ENCODE peak calls at places on chromosomes 7 and 10, in six cellular contexts. B, K, W, M, G and S are unnamed samples.
A peak's percentile ranks its signal among the peaks of the same experiment; 100 is the strongest.

GRCh38 chr10:98608417-98608816 is 161.7 kb upstream of the HPS1 start:
- DNase-seq in B (no peak), K (no peak), W (no peak), M (no peak), G (no peak), S (peak; percentile 48)

GRCh38 chr7:98022531-98022930 is 32.5 kb upstream of the OCM2 start:
- DNase-seq in B (no peak), K (no peak), W (no peak), M (no peak), G (no peak), S (no peak)

GRCh38 chr10:71082930-71083329 is 129.4 kb upstream of the UNC5B start:
- DNase-seq in B (no peak), K (no peak), W (no peak), M (no peak), G (no peak), S (peak; percentile 14)

GRCh38 chr7:96901822-96902412 is 103.4 kb upstream of the DLX6 start:
- DNase-seq in B (no peak), K (no peak), W (no peak), M (no peak), G (no peak), S (no peak)

GRCh38 chr10:24496066-24496465 is 227.6 kb downstream of the ARHGAP21 start:
- DNase-seq in B (no peak), K (no peak), W (no peak), M (no peak), G (no peak), S (no peak)

GRCh38 chr10:29689001-29689400 is 54.2 kb upstream of the SVIL start:
- DNase-seq in B (peak; percentile 84), K (no peak), W (no peak), M (peak; percentile 83), G (no peak), S (no peak)

GRCh38 chr7:22849158-22849557 is 26.5 kb upstream of the TOMM7 start:
- DNase-seq in B (no peak), K (no peak), W (no peak), M (no peak), G (no peak), S (no peak)

GRCh38 chr10:34139559-34139958 is 675.5 kb downstream of the PARD3 start:
- DNase-seq in B (peak; percentile 58), K (no peak), W (no peak), M (peak; percentile 89), G (peak; percentile 13), S (no peak)

GRCh38 chr10:35492387-35493195 is 112.5 kb upstream of the GJD4 start:
- DNase-seq in B (no peak), K (no peak), W (no peak), M (no peak), G (no peak), S (no peak)

GRCh38 chr10:122590158-122590557 is 29.6 kb downstream of the DMBT1 start:
- DNase-seq in B (no peak), K (no peak), W (no peak), M (no peak), G (no peak), S (no peak)

GRCh38 chr10:6347391-6347951 is 144.7 kb downstream of the PFKFB3 start:
- DNase-seq in B (peak; percentile 7), K (no peak), W (no peak), M (no peak), G (no peak), S (no peak)

GRCh38 chr7:117889611-117890010 is 16.4 kb upstream of the CTTNBP2 start:
- DNase-seq in B (no peak), K (no peak), W (no peak), M (no peak), G (peak; percentile 51), S (no peak)

GRCh38 chr10:30755474-30755873 is 125.9 kb upstream of the LYZL2 start:
- DNase-seq in B (peak; percentile 38), K (no peak), W (no peak), M (no peak), G (no peak), S (no peak)

GRCh38 chr7:151987748-151988529 is 31.7 kb downstream of the GALNTL5 start:
- DNase-seq in B (peak; percentile 42), K (no peak), W (peak; percentile 52), M (no peak), G (peak; percentile 18), S (peak; percentile 19)

GRCh38 chr10:111354859-111355258 is 278.0 kb downstream of the ADRA2A start:
- DNase-seq in B (no peak), K (no peak), W (no peak), M (no peak), G (no peak), S (no peak)

GRCh38 chr10:36499696-36500095 is 625.7 kb upstream of the ANKRD30A start:
- DNase-seq in B (peak; percentile 65), K (no peak), W (no peak), M (no peak), G (no peak), S (no peak)

GRCh38 chr10:79435271-79436065 is 10.0 kb downstream of the ZCCHC24 start:
- DNase-seq in B (peak; percentile 28), K (no peak), W (no peak), M (peak; percentile 29), G (no peak), S (no peak)

GRCh38 chr7:66423729-66424128 is 205.0 kb upstream of the KCTD7 start:
- DNase-seq in B (no peak), K (no peak), W (no peak), M (no peak), G (no peak), S (no peak)

GRCh38 chr10:126060232-126060935 is 164.0 kb downstream of the FANK1 start:
- DNase-seq in B (peak; percentile 79), K (no peak), W (no peak), M (peak; percentile 96), G (no peak), S (no peak)

GRCh38 chr7:90816511-90817142 is 220.5 kb downstream of the CDK14 start:
- DNase-seq in B (peak; percentile 96), K (no peak), W (no peak), M (peak; percentile 92), G (peak; percentile 7), S (no peak)

GRCh38 chr7:603152-603941 is 83.7 kb upstream of the PDGFA start:
- DNase-seq in B (no peak), K (no peak), W (no peak), M (no peak), G (no peak), S (no peak)

GRCh38 chr7:82428186-82428961 is 15.2 kb downstream of the CACNA2D1 start:
- DNase-seq in B (peak; percentile 91), K (no peak), W (no peak), M (peak; percentile 83), G (no peak), S (no peak)

GRCh38 chr7:56053993-56054392 is 2.4 kb downstream of the CCT6A start:
- DNase-seq in B (no peak), K (no peak), W (no peak), M (no peak), G (no peak), S (no peak)
- H3K4me2 ChIP-seq in B (no peak overlapping the region), K (no peak overlapping the region), W (no peak overlapping the region), M (no peak overlapping the region), G (no peak overlapping the region), S (no peak overlapping the region)

DNA sequence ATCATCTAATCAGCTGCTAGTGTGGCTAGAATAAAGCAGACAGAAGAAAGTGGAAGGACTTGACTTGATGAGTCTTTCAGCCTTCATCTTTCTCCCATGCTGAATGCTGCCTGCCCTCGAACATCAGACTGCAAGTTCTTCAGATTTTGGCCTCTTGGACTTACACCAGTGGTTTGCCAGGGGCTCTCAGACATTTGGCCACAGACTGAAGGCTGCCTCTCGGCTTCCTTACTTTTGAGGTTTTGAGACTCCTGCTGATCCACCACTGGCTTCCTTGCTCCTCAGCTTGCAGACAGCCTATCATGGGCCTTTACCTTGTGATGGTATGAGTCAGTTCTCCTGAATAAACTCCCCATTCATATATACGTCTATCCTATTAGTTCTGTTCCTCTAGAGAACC is 26.0 kb downstream of the PLPP4 start:
- DNase-seq in B (no peak), K (no peak), W (no peak), M (no peak), G (no peak), S (no peak)
- H4K91ac ChIP-seq in B (no peak overlapping the region), K (no peak overlapping the region), W (no peak overlapping the region), M (no peak overlapping the region), G (no peak overlapping the region), S (no peak overlapping the region)

DNA sequence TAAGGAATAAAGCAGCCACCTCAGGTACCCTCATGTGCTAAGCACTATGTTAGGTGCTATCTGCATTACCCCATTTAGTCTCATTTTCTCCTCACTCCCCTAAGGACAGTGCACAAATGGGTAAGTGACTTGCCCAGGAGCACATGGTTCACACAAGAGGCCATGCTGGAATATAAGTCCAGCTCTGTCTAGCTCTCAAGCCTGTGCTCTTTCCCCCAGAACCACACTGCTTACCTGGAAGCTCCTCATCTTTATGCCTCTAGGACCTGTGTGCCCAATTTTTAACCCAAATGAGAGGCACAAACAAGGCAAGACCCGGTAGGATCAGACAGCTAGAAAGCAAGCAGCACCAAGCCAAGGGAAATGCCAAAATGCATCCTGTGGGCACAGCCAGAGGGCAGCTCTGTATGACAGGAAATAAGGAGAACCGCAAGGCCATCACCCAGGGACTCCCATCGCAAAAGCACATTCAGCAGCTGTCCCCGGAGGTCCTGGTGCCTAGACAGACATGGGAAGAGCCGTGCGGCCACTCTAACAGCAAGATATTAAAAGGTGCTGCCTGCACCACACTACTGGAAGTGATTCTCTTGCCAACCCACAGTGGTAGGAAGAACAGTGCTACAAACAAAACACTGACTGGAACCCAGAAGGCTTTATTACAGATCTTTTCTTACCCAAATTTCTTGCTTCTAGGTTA is 88.1 kb downstream of the GSAP start:
- DNase-seq in B (no peak), K (no peak), W (no peak), M (no peak), G (no peak), S (no peak)
- H3K4me2 ChIP-seq in B (no peak overlapping the region), K (no peak overlapping the region), W (no peak overlapping the region), M (no peak overlapping the region), G (no peak overlapping the region), S (no peak overlapping the region)

DNA sequence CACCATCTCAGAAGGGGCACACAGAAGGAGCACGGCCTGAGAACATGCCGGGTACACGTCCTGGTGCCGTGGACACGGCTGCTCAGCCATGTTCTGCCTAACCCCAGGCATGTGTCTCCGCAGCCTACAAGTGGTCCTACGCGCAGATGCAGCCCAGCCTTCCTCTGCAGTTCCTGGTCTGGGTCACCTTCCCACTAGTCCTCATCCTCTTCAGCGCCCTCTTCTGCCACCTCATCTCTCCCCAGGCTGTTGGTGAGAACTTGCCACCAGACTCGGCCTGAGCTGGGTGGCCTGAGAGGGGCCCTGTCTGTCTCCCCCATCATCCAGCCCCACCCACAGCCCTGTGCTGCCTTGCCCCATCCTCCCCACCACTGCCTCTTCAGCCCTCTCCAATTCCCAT is 5.3 kb downstream of the CLCN1 start:
- DNase-seq in B (no peak), K (no peak), W (no peak), M (no peak), G (no peak), S (no peak)
- H4K91ac ChIP-seq in B (no peak overlapping the region), K (no peak overlapping the region), W (no peak overlapping the region), M (peak overlapping the region; percentile 75), G (no peak overlapping the region), S (no peak overlapping the region)

GRCh38 chr10:785539-786214 is 96.2 kb upstream of the DIP2C start:
- DNase-seq in B (no peak), K (no peak), W (peak; percentile 26), M (no peak), G (no peak), S (no peak)

GRCh38 chr10:784759-785538 is 95.5 kb upstream of the DIP2C start:
- DNase-seq in B (peak; percentile 88), K (peak; percentile 49), W (peak; percentile 59), M (peak; percentile 90), G (peak; percentile 71), S (peak; percentile 65)

GRCh38 chr10:788796-789748 is 99.6 kb upstream of the DIP2C start:
- DNase-seq in B (peak; percentile 60), K (peak; percentile 57), W (peak; percentile 90), M (peak; percentile 91), G (peak; percentile 86), S (peak; percentile 89)

GRCh38 chr10:787933-788651 is 98.6 kb upstream of the DIP2C start:
- DNase-seq in B (peak; percentile 62), K (no peak), W (no peak), M (no peak), G (no peak), S (no peak)

GRCh38 chr10:786666-787512 is 97.4 kb upstream of the DIP2C start:
- DNase-seq in B (no peak), K (no peak), W (no peak), M (no peak), G (no peak), S (peak; percentile 45)
- H3K4me2 ChIP-seq in B (no peak overlapping the region), K (no peak overlapping the region), W (no peak overlapping the region), M (no peak overlapping the region), G (no peak overlapping the region), S (no peak overlapping the region)